ENCODE peak calls at places on chromosomes 6 and 20, in five cellular contexts. One of them, this sample, is unnamed.

GRCh38 chr6:26275663-26276062 is 89.3 kb upstream of the BTN3A2 start:
- DNase-seq in Peyer's patch: no peak
- DNase-seq in uterus: no peak
- DNase-seq in heart left ventricle: no peak
- DNase-seq in right lobe of liver: no peak
- DNase-seq in this sample: no peak

GRCh38 chr6:159461266-159461665 is 231.8 kb downstream of the SOD2 start:
- DNase-seq in Peyer's patch: no peak
- DNase-seq in uterus: no peak
- DNase-seq in heart left ventricle: no peak
- DNase-seq in right lobe of liver: no peak
- DNase-seq in this sample: no peak

GRCh38 chr6:52635049-52635577 is 35.8 kb upstream of the TMEM14A start:
- DNase-seq in Peyer's patch: no peak
- DNase-seq in uterus: no peak
- DNase-seq in heart left ventricle: no peak
- DNase-seq in right lobe of liver: no peak
- DNase-seq in this sample: no peak

GRCh38 chr6:21263531-21264287 is 329.8 kb upstream of the SOX4 start:
- DNase-seq in Peyer's patch: no peak
- DNase-seq in uterus: no peak
- DNase-seq in heart left ventricle: no peak
- DNase-seq in right lobe of liver: no peak
- DNase-seq in this sample: no peak

GRCh38 chr6:104252276-104252675 is 607.4 kb downstream of the HACE1 start:
- DNase-seq in Peyer's patch: no peak
- DNase-seq in uterus: no peak
- DNase-seq in heart left ventricle: no peak
- DNase-seq in right lobe of liver: no peak
- DNase-seq in this sample: no peak

GRCh38 chr6:33926451-33926850 is 122.6 kb upstream of the MLN start:
- DNase-seq in Peyer's patch: no peak
- DNase-seq in uterus: no peak
- DNase-seq in heart left ventricle: no peak
- DNase-seq in right lobe of liver: no peak
- DNase-seq in this sample: no peak

GRCh38 chr6:99295276-99295675 is 54.2 kb downstream of the FAXC start:
- DNase-seq in Peyer's patch: no peak
- DNase-seq in uterus: no peak
- DNase-seq in heart left ventricle: no peak
- DNase-seq in right lobe of liver: no peak
- DNase-seq in this sample: no peak

GRCh38 chr20:327041-327945 is 1.9 kb downstream of the SOX12 start:
- DNase-seq in Peyer's patch: peak; percentile 86
- DNase-seq in uterus: peak; percentile 91
- DNase-seq in heart left ventricle: peak; percentile 87
- DNase-seq in right lobe of liver: peak; percentile 80
- DNase-seq in this sample: peak; percentile 73

GRCh38 chr6:85458782-85459181 is 8.9 kb downstream of the NT5E start:
- DNase-seq in Peyer's patch: no peak
- DNase-seq in uterus: no peak
- DNase-seq in heart left ventricle: no peak
- DNase-seq in right lobe of liver: no peak
- DNase-seq in this sample: no peak

DNA sequence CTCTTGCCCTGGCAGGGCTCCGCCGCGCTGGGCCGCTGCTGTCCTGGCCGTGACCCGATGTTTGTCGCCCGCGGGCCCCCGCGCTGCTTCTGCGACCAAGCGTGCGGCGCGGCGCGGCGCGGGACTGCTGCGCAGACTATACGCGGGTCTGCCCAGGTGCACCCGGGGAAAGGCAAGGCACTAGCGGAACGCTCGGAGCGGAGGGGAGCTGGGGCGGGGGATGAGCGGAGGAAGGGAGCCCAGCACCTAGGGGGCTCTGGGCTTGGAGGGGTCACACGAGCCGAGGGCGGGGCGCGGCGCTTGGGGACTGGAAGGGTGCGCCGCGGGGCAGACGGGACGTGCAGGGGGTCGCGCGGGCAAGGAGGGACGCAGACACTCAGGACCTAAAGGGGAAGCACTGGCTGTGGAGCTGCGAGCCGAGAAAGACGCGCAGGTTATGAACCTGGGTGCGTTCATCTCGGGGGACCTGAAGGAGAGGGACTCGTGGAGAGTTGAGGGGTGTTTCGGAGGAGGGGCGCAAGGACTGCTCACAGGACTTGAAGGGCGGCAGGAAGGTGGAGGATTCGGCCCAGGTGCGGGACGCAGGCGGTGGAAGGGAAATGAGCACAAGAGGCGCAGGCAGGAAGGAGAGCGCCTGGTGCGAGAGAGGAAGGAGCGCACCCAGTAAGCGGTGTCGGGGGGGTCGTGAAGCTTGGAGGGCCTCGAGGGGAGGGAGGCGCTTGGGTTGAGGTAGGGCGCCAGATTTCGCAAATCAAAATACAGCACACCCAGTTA is 40.8 kb upstream of the ZNFX1 start:
- DNase-seq in Peyer's patch: no peak
- DNase-seq in uterus: no peak
- DNase-seq in heart left ventricle: no peak
- DNase-seq in right lobe of liver: peak; percentile 53
- DNase-seq in this sample: no peak
- H3K4me3 ChIP-seq in Peyer's patch: peak overlapping the region; percentile 34
- H3K4me3 ChIP-seq in uterus: peak overlapping the region; percentile 12
- H3K4me3 ChIP-seq in heart left ventricle: peak overlapping the region; percentile 40
- H3K4me3 ChIP-seq in right lobe of liver: peak overlapping the region; percentile 24
- H3K4me3 ChIP-seq in this sample: no peak overlapping the region

DNA sequence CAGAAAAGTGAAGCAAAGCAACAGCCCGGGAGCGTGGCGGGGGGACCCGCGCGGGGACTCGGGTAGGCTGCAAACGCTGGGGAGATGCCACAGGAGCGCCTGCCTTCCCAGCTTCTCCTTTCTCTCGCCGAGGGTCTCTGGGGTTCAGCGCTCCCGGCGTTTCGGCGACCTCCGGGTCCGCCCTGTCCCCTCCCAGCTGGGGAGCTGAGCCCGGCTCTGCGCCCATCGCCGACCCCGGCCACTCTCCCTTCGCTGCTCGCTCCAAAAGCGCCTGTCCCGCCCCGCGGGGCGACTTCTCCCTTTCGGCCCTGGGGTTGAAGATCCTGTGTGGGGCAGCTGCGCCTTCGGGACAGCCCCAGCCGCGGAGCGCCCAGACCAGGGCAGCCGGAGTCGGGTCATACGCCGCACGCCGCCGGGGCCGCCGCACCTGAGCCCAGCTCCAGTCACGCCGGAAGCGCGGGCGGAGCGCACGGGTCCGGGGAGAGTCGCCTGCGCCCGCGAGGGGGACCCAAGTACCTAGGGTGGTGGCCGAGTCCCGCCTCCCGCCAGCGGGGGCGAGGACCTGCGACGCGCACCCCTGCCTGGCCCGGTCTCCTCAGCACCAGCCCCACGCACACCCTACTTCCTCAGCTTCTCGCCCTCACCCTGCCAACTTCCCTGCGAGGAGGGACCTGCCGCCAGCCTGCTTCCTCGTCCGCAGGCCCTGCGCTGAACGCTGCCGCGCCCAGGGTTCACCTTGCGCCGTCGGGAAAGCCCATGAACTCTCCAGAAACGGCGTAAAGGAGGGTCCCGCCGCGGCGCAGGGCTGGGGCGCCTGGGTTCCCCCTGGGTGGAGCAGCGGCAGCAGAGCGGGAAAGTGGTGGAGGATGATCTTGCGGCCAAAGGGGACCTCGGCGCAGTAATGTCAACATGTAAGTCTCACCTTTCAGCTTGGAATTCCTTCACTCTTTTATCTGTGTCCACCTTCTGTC is at the start of gene ADGRG6:
- DNase-seq in Peyer's patch: peak; percentile 65
- DNase-seq in uterus: no peak
- DNase-seq in heart left ventricle: peak; percentile 19
- DNase-seq in right lobe of liver: peak; percentile 89
- DNase-seq in this sample: no peak
- TF ChIP-seq POLR2A in Peyer's patch: peak; percentile 26
- TF ChIP-seq POLR2A in uterus: no peak
- TF ChIP-seq POLR2A in heart left ventricle: no peak
- TF ChIP-seq POLR2A in right lobe of liver: peak; percentile 81
- TF ChIP-seq POLR2A in this sample: no peak

GRCh38 chr6:40910260-40910893 is 128.6 kb downstream of the UNC5CL start:
- DNase-seq in Peyer's patch: no peak
- DNase-seq in uterus: no peak
- DNase-seq in heart left ventricle: no peak
- DNase-seq in right lobe of liver: no peak
- DNase-seq in this sample: no peak

GRCh38 chr6:40915165-40915564 is 123.9 kb downstream of the UNC5CL start:
- DNase-seq in Peyer's patch: no peak
- DNase-seq in uterus: no peak
- DNase-seq in heart left ventricle: no peak
- DNase-seq in right lobe of liver: no peak
- DNase-seq in this sample: no peak

GRCh38 chr6:40909811-40910210 is 129.2 kb downstream of the UNC5CL start:
- DNase-seq in Peyer's patch: no peak
- DNase-seq in uterus: no peak
- DNase-seq in heart left ventricle: no peak
- DNase-seq in right lobe of liver: no peak
- DNase-seq in this sample: no peak

GRCh38 chr6:40914005-40914404 is 125.0 kb downstream of the UNC5CL start:
- DNase-seq in Peyer's patch: no peak
- DNase-seq in uterus: no peak
- DNase-seq in heart left ventricle: no peak
- DNase-seq in right lobe of liver: no peak
- DNase-seq in this sample: no peak

GRCh38 chr6:40912158-40912946 is 126.7 kb downstream of the UNC5CL start:
- DNase-seq in Peyer's patch: peak; percentile 66
- DNase-seq in uterus: no peak
- DNase-seq in heart left ventricle: peak; percentile 46
- DNase-seq in right lobe of liver: peak; percentile 68
- DNase-seq in this sample: no peak
- TF ChIP-seq CTCF in Peyer's patch: peak; percentile 73
- TF ChIP-seq CTCF in uterus: no peak
- TF ChIP-seq CTCF in heart left ventricle: peak; percentile 40
- TF ChIP-seq CTCF in right lobe of liver: peak; percentile 78
- TF ChIP-seq CTCF in this sample: peak; percentile 25

GRCh38 chr6:11043961-11044711 is at the start of gene ELOVL2:
- DNase-seq in Peyer's patch: no peak
- DNase-seq in uterus: no peak
- DNase-seq in heart left ventricle: peak; percentile 33
- DNase-seq in right lobe of liver: peak; percentile 58
- DNase-seq in this sample: no peak

GRCh38 chr6:11043552-11043960 is 549 bp downstream of the ELOVL2 start:
- DNase-seq in Peyer's patch: no peak
- DNase-seq in uterus: no peak
- DNase-seq in heart left ventricle: peak; percentile 13
- DNase-seq in right lobe of liver: no peak
- DNase-seq in this sample: no peak

GRCh38 chr6:11042025-11042749 is 1.9 kb downstream of the ELOVL2 start:
- DNase-seq in Peyer's patch: no peak
- DNase-seq in uterus: no peak
- DNase-seq in heart left ventricle: no peak
- DNase-seq in right lobe of liver: no peak
- DNase-seq in this sample: no peak

GRCh38 chr6:11044712-11045167 is 635 bp upstream of the ELOVL2 start:
- DNase-seq in Peyer's patch: no peak
- DNase-seq in uterus: no peak
- DNase-seq in heart left ventricle: no peak
- DNase-seq in right lobe of liver: no peak
- DNase-seq in this sample: no peak

GRCh38 chr6:11042750-11043551 is 1.2 kb downstream of the ELOVL2 start:
- DNase-seq in Peyer's patch: no peak
- DNase-seq in uterus: no peak
- DNase-seq in heart left ventricle: no peak
- DNase-seq in right lobe of liver: no peak
- DNase-seq in this sample: no peak
- H3K4me3 ChIP-seq in Peyer's patch: peak overlapping the region; percentile 57
- H3K4me3 ChIP-seq in uterus: no peak overlapping the region
- H3K4me3 ChIP-seq in heart left ventricle: peak overlapping the region; percentile 62
- H3K4me3 ChIP-seq in right lobe of liver: peak overlapping the region; percentile 74
- H3K4me3 ChIP-seq in this sample: peak overlapping the region; percentile 69

GRCh38 chr6:3088446-3088845 is 20.2 kb downstream of the RIPK1 start:
- DNase-seq in Peyer's patch: no peak
- DNase-seq in uterus: peak; percentile 45
- DNase-seq in heart left ventricle: no peak
- DNase-seq in right lobe of liver: no peak
- DNase-seq in this sample: no peak

GRCh38 chr6:3081965-3082364 is 13.7 kb downstream of the RIPK1 start:
- DNase-seq in Peyer's patch: no peak
- DNase-seq in uterus: no peak
- DNase-seq in heart left ventricle: peak; percentile 41
- DNase-seq in right lobe of liver: no peak
- DNase-seq in this sample: peak; percentile 23

GRCh38 chr6:3086282-3086946 is 18.1 kb downstream of the RIPK1 start:
- DNase-seq in Peyer's patch: no peak
- DNase-seq in uterus: no peak
- DNase-seq in heart left ventricle: no peak
- DNase-seq in right lobe of liver: no peak
- DNase-seq in this sample: no peak

GRCh38 chr6:3088853-3089445 is 20.7 kb downstream of the RIPK1 start:
- DNase-seq in Peyer's patch: no peak
- DNase-seq in uterus: peak; percentile 30
- DNase-seq in heart left ventricle: no peak
- DNase-seq in right lobe of liver: no peak
- DNase-seq in this sample: no peak

GRCh38 chr6:3085074-3085473 is 16.8 kb downstream of the RIPK1 start:
- DNase-seq in Peyer's patch: no peak
- DNase-seq in uterus: no peak
- DNase-seq in heart left ventricle: no peak
- DNase-seq in right lobe of liver: no peak
- DNase-seq in this sample: no peak
- TF ChIP-seq POLR2A in Peyer's patch: no peak
- TF ChIP-seq POLR2A in uterus: no peak
- TF ChIP-seq POLR2A in heart left ventricle: no peak
- TF ChIP-seq POLR2A in right lobe of liver: no peak
- TF ChIP-seq POLR2A in this sample: no peak